ENCODE peak calls at places on chromosomes 16 and 17, in four cellular contexts. One of them, this sample, is unnamed.

GRCh38 chr16:10168258-10168657 is 14.0 kb downstream of the GRIN2A start:
- DNase-seq in fibroblast of mammary gland: peak; percentile 69
- DNase-seq in activated CD8-positive, alpha-beta T cell treated with anti-CD3 and anti-CD28 coated beads, Interleukin-2, amount 10 ng/mL, durations not matched to agents 7 days and 5 days: no peak
- DNase-seq in EH: peak; percentile 73
- DNase-seq in this sample: peak; percentile 17

GRCh38 chr16:5791011-5791410 is 693.4 kb upstream of the EEF2KMT start:
- DNase-seq in activated CD8-positive, alpha-beta T cell treated with anti-CD3 and anti-CD28 coated beads, Interleukin-2, amount 10 ng/mL, durations not matched to agents 7 days and 5 days: no peak
- DNase-seq in EH: no peak
- DNase-seq in fibroblast of mammary gland: no peak
- DNase-seq in this sample: no peak

GRCh38 chr16:14302399-14303181 is 231.5 kb downstream of the MRTFB start:
- DNase-seq in EH: no peak
- DNase-seq in activated CD8-positive, alpha-beta T cell treated with anti-CD3 and anti-CD28 coated beads, Interleukin-2, amount 10 ng/mL, durations not matched to agents 7 days and 5 days: no peak
- DNase-seq in fibroblast of mammary gland: no peak
- DNase-seq in this sample: no peak

GRCh38 chr16:35310999-35311398 is 1851.6 kb downstream of the TP53TG3F start:
- DNase-seq in fibroblast of mammary gland: no peak
- DNase-seq in activated CD8-positive, alpha-beta T cell treated with anti-CD3 and anti-CD28 coated beads, Interleukin-2, amount 10 ng/mL, durations not matched to agents 7 days and 5 days: no peak
- DNase-seq in EH: no peak
- DNase-seq in this sample: no peak

GRCh38 chr16:71952818-71953217 is 47.4 kb downstream of the PKD1L3 start:
- DNase-seq in EH: no peak
- DNase-seq in fibroblast of mammary gland: no peak
- DNase-seq in activated CD8-positive, alpha-beta T cell treated with anti-CD3 and anti-CD28 coated beads, Interleukin-2, amount 10 ng/mL, durations not matched to agents 7 days and 5 days: no peak
- DNase-seq in this sample: no peak

GRCh38 chr16:35182943-35183550 is 1723.6 kb downstream of the TP53TG3F start:
- DNase-seq in fibroblast of mammary gland: no peak
- DNase-seq in EH: no peak
- DNase-seq in activated CD8-positive, alpha-beta T cell treated with anti-CD3 and anti-CD28 coated beads, Interleukin-2, amount 10 ng/mL, durations not matched to agents 7 days and 5 days: no peak
- DNase-seq in this sample: no peak

GRCh38 chr16:15874745-15875314 is 13.6 kb downstream of the CEP20 start:
- DNase-seq in EH: peak; percentile 72
- DNase-seq in activated CD8-positive, alpha-beta T cell treated with anti-CD3 and anti-CD28 coated beads, Interleukin-2, amount 10 ng/mL, durations not matched to agents 7 days and 5 days: no peak
- DNase-seq in fibroblast of mammary gland: peak; percentile 85
- DNase-seq in this sample: peak; percentile 73

GRCh38 chr17:31595666-31596381 is 204.3 kb downstream of the RAB11FIP4 start:
- DNase-seq in EH: peak; percentile 54
- DNase-seq in fibroblast of mammary gland: peak; percentile 15
- DNase-seq in activated CD8-positive, alpha-beta T cell treated with anti-CD3 and anti-CD28 coated beads, Interleukin-2, amount 10 ng/mL, durations not matched to agents 7 days and 5 days: no peak
- DNase-seq in this sample: no peak

GRCh38 chr17:65103896-65104295 is 33.3 kb upstream of the RGS9 start:
- DNase-seq in fibroblast of mammary gland: no peak
- DNase-seq in EH: peak; percentile 51
- DNase-seq in activated CD8-positive, alpha-beta T cell treated with anti-CD3 and anti-CD28 coated beads, Interleukin-2, amount 10 ng/mL, durations not matched to agents 7 days and 5 days: no peak
- DNase-seq in this sample: no peak

GRCh38 chr17:68288375-68288774 is 2.6 kb downstream of the SLC16A6 start:
- DNase-seq in fibroblast of mammary gland: no peak
- DNase-seq in activated CD8-positive, alpha-beta T cell treated with anti-CD3 and anti-CD28 coated beads, Interleukin-2, amount 10 ng/mL, durations not matched to agents 7 days and 5 days: no peak
- DNase-seq in EH: no peak
- DNase-seq in this sample: peak; percentile 40

GRCh38 chr16:85010446-85010930 is 847 bp downstream of the ZDHHC7 start:
- DNase-seq in fibroblast of mammary gland: no peak
- DNase-seq in activated CD8-positive, alpha-beta T cell treated with anti-CD3 and anti-CD28 coated beads, Interleukin-2, amount 10 ng/mL, durations not matched to agents 7 days and 5 days: no peak
- DNase-seq in EH: no peak
- DNase-seq in this sample: no peak

GRCh38 chr16:85187447-85187846 is 75.2 kb upstream of the CIBAR2 start:
- DNase-seq in activated CD8-positive, alpha-beta T cell treated with anti-CD3 and anti-CD28 coated beads, Interleukin-2, amount 10 ng/mL, durations not matched to agents 7 days and 5 days: no peak
- DNase-seq in EH: no peak
- DNase-seq in fibroblast of mammary gland: no peak
- DNase-seq in this sample: no peak

GRCh38 chr17:7889166-7889584 is 586 bp downstream of the CHD3 start:
- DNase-seq in fibroblast of mammary gland: peak; percentile 96
- DNase-seq in EH: peak; percentile 94
- DNase-seq in activated CD8-positive, alpha-beta T cell treated with anti-CD3 and anti-CD28 coated beads, Interleukin-2, amount 10 ng/mL, durations not matched to agents 7 days and 5 days: no peak
- DNase-seq in this sample: peak; percentile 53

GRCh38 chr17:20706752-20707372 is 127.3 kb downstream of the CDRT15L2 start:
- DNase-seq in activated CD8-positive, alpha-beta T cell treated with anti-CD3 and anti-CD28 coated beads, Interleukin-2, amount 10 ng/mL, durations not matched to agents 7 days and 5 days: no peak
- DNase-seq in fibroblast of mammary gland: no peak
- DNase-seq in EH: no peak
- DNase-seq in this sample: no peak

GRCh38 chr17:4249452-4250029 is 14.2 kb downstream of the ANKFY1 start:
- DNase-seq in fibroblast of mammary gland: peak; percentile 67
- DNase-seq in EH: peak; percentile 52
- DNase-seq in activated CD8-positive, alpha-beta T cell treated with anti-CD3 and anti-CD28 coated beads, Interleukin-2, amount 10 ng/mL, durations not matched to agents 7 days and 5 days: no peak
- DNase-seq in this sample: peak; percentile 37

GRCh38 chr17:42315402-42316156 is 27.3 kb downstream of the STAT5A start:
- DNase-seq in EH: no peak
- DNase-seq in activated CD8-positive, alpha-beta T cell treated with anti-CD3 and anti-CD28 coated beads, Interleukin-2, amount 10 ng/mL, durations not matched to agents 7 days and 5 days: no peak
- DNase-seq in fibroblast of mammary gland: no peak
- DNase-seq in this sample: no peak

GRCh38 chr17:4891405-4892062 is 7.8 kb upstream of the C17orf107 start:
- DNase-seq in fibroblast of mammary gland: no peak
- DNase-seq in EH: no peak
- DNase-seq in activated CD8-positive, alpha-beta T cell treated with anti-CD3 and anti-CD28 coated beads, Interleukin-2, amount 10 ng/mL, durations not matched to agents 7 days and 5 days: no peak
- DNase-seq in this sample: no peak

GRCh38 chr17:37787055-37787720 is 42.3 kb upstream of the HNF1B start:
- DNase-seq in activated CD8-positive, alpha-beta T cell treated with anti-CD3 and anti-CD28 coated beads, Interleukin-2, amount 10 ng/mL, durations not matched to agents 7 days and 5 days: no peak
- DNase-seq in EH: peak; percentile 50
- DNase-seq in fibroblast of mammary gland: peak; percentile 22
- DNase-seq in this sample: no peak

GRCh38 chr17:57819273-57819672 is 30.6 kb downstream of the MRPS23 start:
- DNase-seq in EH: no peak
- DNase-seq in fibroblast of mammary gland: no peak
- DNase-seq in activated CD8-positive, alpha-beta T cell treated with anti-CD3 and anti-CD28 coated beads, Interleukin-2, amount 10 ng/mL, durations not matched to agents 7 days and 5 days: no peak
- DNase-seq in this sample: no peak